ENCODE peak calls at places on chromosomes 6 and 20, in six cellular contexts. L, B, D, R, C and F are unnamed samples.

GRCh38 chr6:122730775-122731386 is 48.6 kb upstream of the FABP7 start:
- DNase-seq in L (no peak), B (no peak), D (no peak), R (no peak), C (no peak), F (no peak)

GRCh38 chr20:2335096-2335495 is 39.3 kb downstream of the TGM3 start:
- DNase-seq in L (no peak), B (no peak), D (no peak), R (no peak), C (no peak), F (peak)

GRCh38 chr6:63649847-63650265 is 14.3 kb downstream of the PHF3 start:
- DNase-seq in L (no peak), B (no peak), D (no peak), R (no peak), C (no peak), F (no peak)

GRCh38 chr20:47024461-47024937 is 129.9 kb downstream of the EYA2 start:
- DNase-seq in L (no peak), B (no peak), D (no peak), R (no peak), C (no peak), F (no peak)

GRCh38 chr6:132964101-132964867 is 149.9 kb downstream of the RPS12 start:
- DNase-seq in L (no peak), B (no peak), D (no peak), R (no peak), C (no peak), F (no peak)

GRCh38 chr20:39390186-39390585 is 428.0 kb downstream of the DHX35 start:
- DNase-seq in L (no peak), B (no peak), D (no peak), R (no peak), C (no peak), F (no peak)

GRCh38 chr20:33686008-33686983 is at the start of gene E2F1:
- DNase-seq in L (peak), B (peak), D (peak), R (peak), C (peak), F (peak)

GRCh38 chr20:47532002-47532401 is 30.3 kb downstream of the NCOA3 start:
- DNase-seq in L (no peak), B (no peak), D (no peak), R (no peak), C (no peak), F (no peak)

GRCh38 chr6:159981591-159982245 is 12.8 kb downstream of the IGF2R start:
- DNase-seq in L (no peak), B (peak), D (no peak), R (peak), C (peak), F (peak)

GRCh38 chr20:6665161-6665560 is 102.3 kb upstream of the BMP2 start:
- DNase-seq in L (no peak), B (no peak), D (no peak), R (no peak), C (peak), F (no peak)

GRCh38 chr6:5025911-5026819 is 22.3 kb upstream of the RPP40 start:
- DNase-seq in L (no peak), B (peak), D (peak), R (peak), C (peak), F (peak)

GRCh38 chr6:169851641-169852503 is 100.5 kb downstream of the ERMARD start:
- DNase-seq in L (no peak), B (peak), D (peak), R (no peak), C (peak), F (peak)

GRCh38 chr20:61292391-61292790 is 40.3 kb downstream of the CDH4 start:
- DNase-seq in L (no peak), B (no peak), D (no peak), R (no peak), C (no peak), F (no peak)

GRCh38 chr20:35618032-35618371 is 2.4 kb downstream of the SPAG4 start:
- DNase-seq in L (no peak), B (no peak), D (no peak), R (no peak), C (no peak), F (no peak)

GRCh38 chr6:138500867-138501446 is 1.7 kb upstream of the NHSL1 start:
- DNase-seq in L (no peak), B (no peak), D (no peak), R (no peak), C (no peak), F (no peak)

GRCh38 chr6:137867685-137868509 is 838 bp downstream of the TNFAIP3 start:
- DNase-seq in L (no peak), B (peak), D (no peak), R (peak), C (no peak), F (peak)

GRCh38 chr6:51415501-51415900 is 596.8 kb downstream of the TFAP2B start:
- DNase-seq in L (no peak), B (no peak), D (no peak), R (no peak), C (no peak), F (no peak)

GRCh38 chr6:30615958-30616810 is 859 bp downstream of the PPP1R10 start:
- DNase-seq in L (no peak), B (no peak), D (no peak), R (no peak), C (no peak), F (no peak)

GRCh38 chr6:158785036-158785435 is 34.1 kb downstream of the EZR start:
- DNase-seq in L (no peak), B (peak), D (no peak), R (no peak), C (no peak), F (no peak)

GRCh38 chr20:50513169-50514034 is 3.2 kb downstream of the PTPN1 start:
- DNase-seq in L (no peak), B (no peak), D (no peak), R (no peak), C (no peak), F (no peak)

GRCh38 chr20:61708891-61709290 is 356.8 kb downstream of the TAF4 start:
- DNase-seq in L (no peak), B (no peak), D (no peak), R (no peak), C (no peak), F (no peak)

GRCh38 chr20:21182832-21183563 is 57.1 kb downstream of the KIZ start:
- DNase-seq in L (no peak), B (no peak), D (peak), R (no peak), C (no peak), F (no peak)

DNA sequence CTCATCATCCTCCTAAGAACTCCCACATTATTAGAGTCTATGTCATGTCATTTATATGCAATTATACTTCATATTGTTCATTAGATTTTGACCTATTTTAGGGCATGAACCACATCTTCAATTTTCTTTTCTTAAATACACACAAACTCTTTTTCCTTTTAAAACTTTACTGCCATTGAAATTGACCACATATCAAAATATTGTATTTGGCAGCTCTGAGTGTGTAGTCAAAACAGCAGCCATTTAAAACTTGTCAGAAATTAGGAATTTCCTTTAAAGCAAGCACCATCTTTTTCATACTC is 94.9 kb downstream of the RNGTT start:
- DNase-seq in L (no peak), B (no peak), D (no peak), R (no peak), C (no peak), F (no peak)
- TF ChIP-seq POLR2A in L (no peak), B (no peak), D (no peak), R (no peak), C (no peak), F (no peak)

GRCh38 chr6:151161363-151161762 is 78.4 kb upstream of the AKAP12 start:
- DNase-seq in L (no peak), B (no peak), D (no peak), R (no peak), C (no peak), F (no peak)
- TF ChIP-seq POLR2A in L (no peak), B (no peak), D (no peak), R (no peak), C (no peak), F (no peak)

DNA sequence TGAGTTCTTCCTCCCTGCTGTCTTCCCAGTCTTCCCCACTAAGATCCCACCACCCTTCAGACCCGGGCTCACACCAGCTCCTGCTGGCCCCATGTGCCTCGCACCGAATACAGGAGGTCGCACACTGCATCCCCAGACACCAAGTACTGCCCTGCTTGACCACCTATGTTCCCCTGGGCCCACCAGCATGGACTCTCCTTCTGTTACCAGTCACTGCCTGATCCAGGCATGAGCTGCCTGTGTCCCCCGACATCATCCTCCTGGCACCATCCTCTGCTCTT is 285.3 kb upstream of the TAB2 start:
- DNase-seq in L (no peak), B (no peak), D (no peak), R (no peak), C (no peak), F (no peak)
- TF ChIP-seq POLR2A in L (no peak), B (no peak), D (peak), R (no peak), C (no peak), F (no peak)

GRCh38 chr6:32107447-32107846 is 1.7 kb downstream of the TNXB start:
- DNase-seq in L (no peak), B (no peak), D (no peak), R (no peak), C (no peak), F (no peak)
- TF ChIP-seq POLR2A in L (no peak), B (no peak), D (no peak), R (no peak), C (no peak), F (no peak)

GRCh38 chr6:26268659-26269402 is 96.2 kb upstream of the BTN3A2 start:
- DNase-seq in L (no peak), B (no peak), D (no peak), R (no peak), C (no peak), F (no peak)

GRCh38 chr6:26270903-26271639 is 93.9 kb upstream of the BTN3A2 start:
- DNase-seq in L (no peak), B (peak), D (no peak), R (peak), C (peak), F (no peak)

GRCh38 chr6:26271640-26272090 is 93.3 kb upstream of the BTN3A2 start:
- DNase-seq in L (no peak), B (no peak), D (no peak), R (no peak), C (no peak), F (no peak)

GRCh38 chr6:26269406-26270120 is 95.4 kb upstream of the BTN3A2 start:
- DNase-seq in L (no peak), B (no peak), D (no peak), R (no peak), C (no peak), F (no peak)

DNA sequence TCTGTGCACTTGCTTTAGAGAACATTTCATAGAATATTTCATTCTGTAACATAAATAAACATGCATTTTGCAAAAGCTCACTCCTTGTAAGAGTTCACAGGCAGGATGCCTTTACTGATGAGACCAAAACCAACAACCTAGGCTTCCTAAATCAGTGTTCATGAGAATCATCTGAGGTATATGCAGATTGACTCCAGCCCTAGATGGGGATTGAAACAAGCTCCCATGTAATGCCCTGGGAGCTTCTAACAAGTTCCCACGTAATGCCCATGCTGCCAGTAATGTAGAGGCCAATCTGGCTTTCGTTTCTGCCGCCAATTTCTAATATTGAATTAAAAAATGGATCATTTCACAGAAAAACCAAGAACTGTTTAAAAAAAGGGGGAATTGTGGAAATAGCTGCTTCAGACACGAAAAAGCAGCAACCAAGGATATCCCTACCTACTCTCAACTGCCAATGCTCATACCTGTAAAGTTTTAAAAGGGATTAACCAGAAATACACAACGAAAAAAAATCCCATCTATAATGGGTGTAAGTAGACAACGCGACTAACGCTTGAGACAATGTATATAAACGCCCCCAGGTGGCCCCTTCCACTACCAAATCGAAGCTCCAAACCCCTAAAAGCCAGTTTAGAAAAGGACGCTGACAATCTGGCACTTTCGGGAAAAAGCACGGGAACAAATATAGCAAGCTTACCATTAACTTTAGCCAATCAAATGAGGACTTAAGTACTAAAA is 94.7 kb upstream of the BTN3A2 start:
- DNase-seq in L (no peak), B (no peak), D (no peak), R (no peak), C (no peak), F (no peak)
- TF ChIP-seq POLR2A in L (no peak), B (no peak), D (no peak), R (no peak), C (no peak), F (no peak)

GRCh38 chr20:17874271-17875105 is 94.1 kb downstream of the SNX5 start:
- DNase-seq in L (no peak), B (no peak), D (no peak), R (no peak), C (no peak), F (no peak)

GRCh38 chr20:17872434-17872833 is 96.2 kb downstream of the SNX5 start:
- DNase-seq in L (no peak), B (no peak), D (no peak), R (no peak), C (no peak), F (no peak)

GRCh38 chr20:17875106-17875980 is 93.3 kb downstream of the SNX5 start:
- DNase-seq in L (no peak), B (peak), D (no peak), R (peak), C (no peak), F (peak)

GRCh38 chr20:17872920-17873319 is 95.7 kb downstream of the SNX5 start:
- DNase-seq in L (no peak), B (no peak), D (no peak), R (no peak), C (no peak), F (no peak)

GRCh38 chr20:17873410-17874270 is 95.0 kb downstream of the SNX5 start:
- DNase-seq in L (no peak), B (peak), D (peak), R (peak), C (no peak), F (peak)
- TF ChIP-seq POLR2A in L (no peak), B (no peak), D (peak), R (peak), C (no peak), F (peak)

GRCh38 chr6:16132909-16133308 is 4.0 kb downstream of the MYLIP start:
- DNase-seq in L (no peak), B (no peak), D (no peak), R (no peak), C (no peak), F (no peak)
- TF ChIP-seq POLR2A in L (no peak), B (no peak), D (no peak), R (no peak), C (no peak), F (no peak)

GRCh38 chr6:85610182-85610895 is 16.7 kb upstream of the SNX14 start:
- DNase-seq in L (no peak), B (no peak), D (no peak), R (no peak), C (no peak), F (no peak)
- TF ChIP-seq POLR2A in L (no peak), B (no peak), D (no peak), R (no peak), C (no peak), F (no peak)